ENCODE peak calls at places on chromosomes 4 and X, in nine cellular contexts. A is adipocyte, G is GM04504, K is hepatocyte, U is K562, R is GM12891, D is HFFc6, B is foreskin keratinocyte, X is AG04449. E is an unnamed sample.

GRCh38 chrX:101191217-101191750 is 28.3 kb upstream of the DRP2 start:
- DNase-seq in K (peak), D (no peak), G (no peak), U (peak), R (no peak), B (no peak), X (no peak), A (no peak), E (no peak)

GRCh38 chr4:153205757-153206156 is 1.5 kb downstream of the TRIM2 start:
- DNase-seq in B (peak), X (no peak), R (no peak), G (no peak), K (peak), A (no peak), D (no peak), U (peak), E (no peak)

GRCh38 chr4:142407569-142407968 is 438.5 kb downstream of the INPP4B start:
- DNase-seq in X (no peak), R (no peak), A (peak), U (no peak), B (no peak), K (no peak), D (peak), G (no peak), E (no peak)

GRCh38 chrX:130120321-130120731 is 10.0 kb upstream of the ELF4 start:
- DNase-seq in K (peak), X (no peak), G (no peak), A (peak), R (peak), D (no peak), U (peak), B (no peak), E (no peak)

GRCh38 chr4:40200881-40201797 is 4.3 kb downstream of the RHOH start:
- DNase-seq in G (no peak), K (no peak), A (peak), U (peak), R (no peak), B (no peak), X (no peak), D (no peak), E (no peak)

GRCh38 chr4:34619531-34620109 is 1624.7 kb downstream of the ARAP2 start:
- DNase-seq in A (no peak), U (no peak), R (no peak), B (peak), G (no peak), D (no peak), K (peak), X (no peak), E (no peak)

GRCh38 chr4:119729815-119730643 is 101.4 kb upstream of the PDE5A start:
- DNase-seq in A (peak), G (peak), K (peak), U (peak), B (no peak), X (peak), D (peak), R (no peak), E (no peak)

GRCh38 chr4:39976945-39977488 is 694 bp downstream of the PDS5A start:
- DNase-seq in K (peak), X (no peak), D (no peak), U (no peak), R (peak), G (peak), B (no peak), A (peak), E (no peak)

GRCh38 chrX:6227445-6227820 is 1.2 kb downstream of the NLGN4X start:
- DNase-seq in G (no peak), A (no peak), R (no peak), U (no peak), B (no peak), K (no peak), D (no peak), X (no peak), E (no peak)

GRCh38 chrX:45233541-45233940 is 32.9 kb upstream of the DIPK2B start:
- DNase-seq in X (no peak), R (no peak), D (no peak), U (no peak), B (no peak), G (no peak), A (no peak), K (no peak), E (no peak)

GRCh38 chrX:154441984-154442707 is 1.8 kb upstream of the FAM50A start:
- DNase-seq in U (no peak), R (no peak), G (no peak), A (no peak), X (no peak), K (no peak), D (no peak), B (no peak), E (no peak)

GRCh38 chrX:3639236-3639635 is 74.2 kb downstream of the PRKX start:
- DNase-seq in X (no peak), K (no peak), A (no peak), R (no peak), U (no peak), B (no peak), D (no peak), G (no peak), E (no peak)

GRCh38 chrX:149490100-149490499 is 15.0 kb downstream of the IDS start:
- DNase-seq in G (no peak), K (no peak), U (no peak), R (no peak), D (no peak), A (no peak), B (no peak), X (no peak), E (no peak)

GRCh38 chr4:184328022-184328736 is 110.5 kb upstream of the ENPP6 start:
- DNase-seq in A (no peak), D (no peak), U (no peak), X (no peak), B (peak), G (no peak), R (no peak), K (no peak), E (no peak)

GRCh38 chr4:83083925-83084475 is 30.5 kb downstream of the PLAC8 start:
- DNase-seq in A (no peak), U (peak), K (no peak), B (no peak), X (no peak), G (no peak), D (no peak), R (no peak), E (no peak)

GRCh38 chr4:26568446-26568994 is 15.4 kb upstream of the TBC1D19 start:
- DNase-seq in K (no peak), A (peak), D (peak), B (peak), G (peak), R (no peak), U (no peak), X (peak), E (no peak)

GRCh38 chr4:18733956-18734872 is 712.7 kb upstream of the LCORL start:
- DNase-seq in U (no peak), A (no peak), K (no peak), B (no peak), D (no peak), G (no peak), R (no peak), X (no peak), E (no peak)

GRCh38 chr4:31557444-31557843 is 837.3 kb downstream of the PCDH7 start:
- DNase-seq in U (peak), X (no peak), B (peak), G (no peak), D (no peak), R (no peak), K (no peak), A (no peak), E (no peak)